ENCODE peak calls at places on chromosomes 4 and X, in nine cellular contexts. One of them, this sample, is unnamed.

GRCh38 chr4:32087211-32087610 is 1367.0 kb downstream of the PCDH7 start:
- DNase-seq in EH: no peak
- DNase-seq in CD4-positive, alpha-beta T cell: no peak
- DNase-seq in substantia nigra: no peak
- DNase-seq in lung: no peak
- DNase-seq in progenitor cell of endocrine pancreas: no peak
- DNase-seq in CD4-positive, alpha-beta memory T cell: no peak
- DNase-seq in globus pallidus: no peak
- DNase-seq in fibroblast of pulmonary artery: no peak
- DNase-seq in this sample: no peak

GRCh38 chr4:151157543-151157942 is 58.1 kb downstream of the RPS3A start:
- DNase-seq in EH: no peak
- DNase-seq in CD4-positive, alpha-beta T cell: no peak
- DNase-seq in substantia nigra: no peak
- DNase-seq in lung: no peak
- DNase-seq in progenitor cell of endocrine pancreas: no peak
- DNase-seq in CD4-positive, alpha-beta memory T cell: no peak
- DNase-seq in globus pallidus: no peak
- DNase-seq in fibroblast of pulmonary artery: no peak
- DNase-seq in this sample: no peak

GRCh38 chr4:79682801-79683217 is 274.8 kb upstream of the GK2 start:
- DNase-seq in EH: no peak
- DNase-seq in CD4-positive, alpha-beta T cell: no peak
- DNase-seq in substantia nigra: peak
- DNase-seq in lung: no peak
- DNase-seq in progenitor cell of endocrine pancreas: no peak
- DNase-seq in CD4-positive, alpha-beta memory T cell: no peak
- DNase-seq in globus pallidus: peak
- DNase-seq in fibroblast of pulmonary artery: no peak
- DNase-seq in this sample: no peak

GRCh38 chr4:141455651-141456050 is 180.7 kb upstream of the IL15 start:
- DNase-seq in EH: peak
- DNase-seq in CD4-positive, alpha-beta T cell: no peak
- DNase-seq in substantia nigra: no peak
- DNase-seq in lung: no peak
- DNase-seq in progenitor cell of endocrine pancreas: no peak
- DNase-seq in CD4-positive, alpha-beta memory T cell: no peak
- DNase-seq in globus pallidus: no peak
- DNase-seq in fibroblast of pulmonary artery: no peak
- DNase-seq in this sample: no peak

GRCh38 chr4:3022112-3022511 is 52.2 kb downstream of the HTT-AS start:
- DNase-seq in EH: no peak
- DNase-seq in CD4-positive, alpha-beta T cell: no peak
- DNase-seq in substantia nigra: no peak
- DNase-seq in lung: no peak
- DNase-seq in progenitor cell of endocrine pancreas: no peak
- DNase-seq in CD4-positive, alpha-beta memory T cell: no peak
- DNase-seq in globus pallidus: no peak
- DNase-seq in fibroblast of pulmonary artery: no peak
- DNase-seq in this sample: no peak

GRCh38 chrX:65035451-65035779 is 59.2 kb upstream of the ZC4H2 start:
- DNase-seq in EH: peak
- DNase-seq in CD4-positive, alpha-beta T cell: no peak
- DNase-seq in substantia nigra: no peak
- DNase-seq in lung: no peak
- DNase-seq in progenitor cell of endocrine pancreas: no peak
- DNase-seq in CD4-positive, alpha-beta memory T cell: no peak
- DNase-seq in globus pallidus: no peak
- DNase-seq in fibroblast of pulmonary artery: peak
- DNase-seq in this sample: no peak

GRCh38 chr4:106647451-106647850 is 278.9 kb upstream of the GIMD1 start:
- DNase-seq in EH: no peak
- DNase-seq in CD4-positive, alpha-beta T cell: no peak
- DNase-seq in substantia nigra: no peak
- DNase-seq in lung: no peak
- DNase-seq in progenitor cell of endocrine pancreas: no peak
- DNase-seq in CD4-positive, alpha-beta memory T cell: no peak
- DNase-seq in globus pallidus: no peak
- DNase-seq in fibroblast of pulmonary artery: no peak
- DNase-seq in this sample: no peak

GRCh38 chr4:74874785-74875367 is 58.0 kb upstream of the PARM1 start:
- DNase-seq in EH: peak
- DNase-seq in CD4-positive, alpha-beta T cell: no peak
- DNase-seq in substantia nigra: peak
- DNase-seq in lung: peak
- DNase-seq in progenitor cell of endocrine pancreas: no peak
- DNase-seq in CD4-positive, alpha-beta memory T cell: peak
- DNase-seq in globus pallidus: peak
- DNase-seq in fibroblast of pulmonary artery: peak
- DNase-seq in this sample: peak

GRCh38 chr4:1193206-1194027 is 21.0 kb upstream of the SPON2 start:
- DNase-seq in EH: no peak
- DNase-seq in CD4-positive, alpha-beta T cell: no peak
- DNase-seq in substantia nigra: no peak
- DNase-seq in lung: no peak
- DNase-seq in progenitor cell of endocrine pancreas: no peak
- DNase-seq in CD4-positive, alpha-beta memory T cell: no peak
- DNase-seq in globus pallidus: no peak
- DNase-seq in fibroblast of pulmonary artery: peak
- DNase-seq in this sample: no peak

GRCh38 chr4:168978001-168978700 is 31.9 kb downstream of the CBR4 start:
- DNase-seq in EH: peak
- DNase-seq in CD4-positive, alpha-beta T cell: no peak
- DNase-seq in substantia nigra: no peak
- DNase-seq in lung: no peak
- DNase-seq in progenitor cell of endocrine pancreas: no peak
- DNase-seq in CD4-positive, alpha-beta memory T cell: no peak
- DNase-seq in globus pallidus: no peak
- DNase-seq in fibroblast of pulmonary artery: peak
- DNase-seq in this sample: peak

This sample was measured in HepG2.